ENCODE peak calls at places on chromosomes 13 and 19, in seven cellular contexts. E is right lobe of liver, Q is ascending aorta, S is cardiac muscle cell, J is brain microvascular endothelial cell, I is foreskin fibroblast, A is GM23248. M is an unnamed sample.
A peak's percentile ranks its signal among the peaks of the same experiment; 100 is the strongest.

GRCh38 chr13:113564331-113565023 is 20.1 kb upstream of the TFDP1 start:
- DNase-seq in Q (peak; percentile 45), E (no peak), S (no peak), J (no peak), I (no peak), A (no peak), M (no peak)

GRCh38 chr13:26037302-26037701 is 14.5 kb downstream of the SHISA2 start:
- DNase-seq in J (no peak), E (no peak), S (peak; percentile 43), A (no peak), I (no peak), Q (no peak), M (no peak)

GRCh38 chr19:35739275-35740107 is 2.8 kb downstream of the IGFLR1 start:
- DNase-seq in A (no peak), Q (no peak), I (peak; percentile 16), E (no peak), J (no peak), S (no peak), M (no peak)

GRCh38 chr19:49609499-49610092 is 18.6 kb downstream of the PRR12 start:
- DNase-seq in J (no peak), E (no peak), I (no peak), S (no peak), A (no peak), Q (no peak), M (no peak)

GRCh38 chr19:41876847-41877489 is at the start of gene CD79A:
- DNase-seq in J (no peak), Q (no peak), S (no peak), I (no peak), A (no peak), E (no peak), M (peak; percentile 84)

GRCh38 chr13:19927117-19927734 is 31.3 kb upstream of the ZMYM2 start:
- DNase-seq in J (no peak), I (peak; percentile 47), A (peak; percentile 34), E (no peak), S (peak; percentile 15), Q (no peak), M (no peak)

GRCh38 chr13:98405690-98406344 is 171.1 kb downstream of the STK24 start:
- DNase-seq in Q (no peak), I (no peak), E (no peak), A (no peak), J (no peak), S (no peak), M (no peak)

GRCh38 chr19:35299523-35300339 is 7.8 kb downstream of the MAG start:
- DNase-seq in A (peak; percentile 25), Q (no peak), E (no peak), S (no peak), I (no peak), J (no peak), M (no peak)

GRCh38 chr13:32660227-32660626 is 74.0 kb downstream of the PDS5B start:
- DNase-seq in S (no peak), A (no peak), Q (no peak), I (no peak), E (peak; percentile 84), J (no peak), M (no peak)

GRCh38 chr13:61415749-61416148 is at the start of gene PCDH20:
- DNase-seq in E (no peak), S (no peak), I (no peak), Q (no peak), A (no peak), J (no peak), M (no peak)

GRCh38 chr13:61413572-61413971 is 2.1 kb downstream of the PCDH20 start:
- DNase-seq in Q (no peak), E (no peak), S (no peak), A (no peak), J (no peak), I (no peak), M (no peak)

GRCh38 chr13:61417171-61417570 is 1.5 kb upstream of the PCDH20 start:
- DNase-seq in S (no peak), A (no peak), I (no peak), J (no peak), E (no peak), Q (no peak), M (no peak)

GRCh38 chr13:61414686-61415664 is 674 bp downstream of the PCDH20 start:
- DNase-seq in S (peak; percentile 17), Q (peak; percentile 76), E (peak; percentile 82), A (no peak), I (no peak), J (no peak), M (no peak)

DNA sequence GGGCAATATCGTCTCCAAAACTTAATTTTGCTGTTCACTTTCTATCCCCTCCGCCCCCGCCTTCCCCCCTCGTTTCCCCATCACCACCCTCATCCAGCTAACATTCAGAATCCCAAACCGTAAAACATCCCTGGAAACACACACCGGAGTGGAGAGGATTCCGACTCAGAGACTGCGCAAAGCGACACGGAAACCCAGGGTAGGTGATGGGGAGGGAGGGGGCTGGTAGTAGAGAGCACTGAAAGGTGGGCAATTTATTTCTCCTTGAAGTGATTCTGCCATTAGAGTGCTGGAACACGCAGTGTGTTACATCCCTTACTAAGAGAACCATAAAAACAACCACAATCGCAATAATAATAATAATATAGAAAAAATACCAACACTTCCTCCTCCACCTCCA is 1.5 kb downstream of the PCDH20 start:
- DNase-seq in J (no peak), S (no peak), I (no peak), A (no peak), Q (no peak), E (no peak), M (no peak)
- H3K4me3 ChIP-seq in J (peak overlapping the region; percentile 49), S (peak overlapping the region; percentile 52), I (no peak overlapping the region), A (no peak overlapping the region), Q (peak overlapping the region; percentile 65), E (peak overlapping the region; percentile 35), M (no peak overlapping the region)

DNA sequence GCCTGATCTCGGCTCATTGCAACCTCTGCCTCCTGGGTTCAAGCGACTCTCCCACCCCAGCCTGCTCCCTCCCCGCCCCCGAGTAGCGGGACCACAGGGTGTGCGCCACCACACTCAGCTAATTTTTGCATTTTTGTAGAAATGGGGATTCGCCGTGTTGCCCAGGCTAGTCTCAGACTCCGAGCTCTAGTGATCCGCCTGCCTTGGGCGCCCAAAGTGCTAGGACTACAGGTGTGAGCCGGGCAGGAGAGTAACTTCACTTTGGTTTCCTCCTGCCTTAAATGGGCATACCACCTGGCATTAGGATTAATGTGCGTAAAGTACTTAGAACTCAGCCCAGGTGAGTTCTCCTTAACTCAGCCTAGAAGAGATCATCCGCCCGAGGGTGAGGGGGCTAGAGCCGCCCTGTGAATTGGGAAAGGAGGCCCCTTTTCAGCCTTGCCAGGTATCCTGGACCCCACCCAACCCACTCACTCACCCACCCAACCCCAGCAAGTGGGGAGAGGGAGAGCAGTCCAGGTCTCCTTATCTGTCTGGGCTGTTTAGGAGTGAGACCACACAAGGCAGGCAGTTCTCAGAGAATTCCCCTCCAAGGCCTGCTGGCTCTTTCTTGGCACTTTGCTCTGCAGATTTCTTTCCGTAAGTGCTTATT is 1.3 kb upstream of the ZFP36 start:
- DNase-seq in S (no peak), J (no peak), I (peak; percentile 28), E (no peak), Q (no peak), A (peak; percentile 30), M (no peak)
- H3K4me3 ChIP-seq in S (no peak overlapping the region), J (no peak overlapping the region), I (no peak overlapping the region), E (peak overlapping the region; percentile 84), Q (peak overlapping the region; percentile 97), A (no peak overlapping the region), M (peak overlapping the region; percentile 98)

DNA sequence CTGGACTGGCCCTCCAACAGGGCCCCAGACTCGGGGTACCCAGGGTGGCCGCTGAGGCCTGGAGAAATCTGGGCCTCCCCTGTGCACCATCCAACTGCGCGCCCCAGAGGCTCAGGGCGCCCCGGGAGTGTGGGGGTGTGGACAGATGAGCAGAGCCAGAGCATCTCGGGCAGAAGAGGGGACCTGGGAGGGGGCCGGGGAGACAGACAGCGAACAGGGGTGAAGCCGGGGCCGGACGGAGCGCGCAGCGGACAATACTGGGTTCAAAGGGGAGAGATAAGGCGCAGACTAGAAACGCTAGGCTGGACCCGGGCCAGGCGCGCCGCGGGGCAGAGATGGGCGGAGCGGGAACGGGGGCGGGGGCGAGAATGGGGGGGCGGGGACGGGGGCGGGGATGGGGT is 460 bp upstream of the CERS4 start:
- DNase-seq in S (no peak), Q (peak; percentile 74), A (no peak), E (no peak), I (no peak), J (no peak), M (no peak)
- H3K4me3 ChIP-seq in S (peak overlapping the region; percentile 67), Q (peak overlapping the region; percentile 92), A (no peak overlapping the region), E (peak overlapping the region; percentile 18), I (peak overlapping the region; percentile 32), J (peak overlapping the region; percentile 20), M (peak overlapping the region; percentile 77)

GRCh38 chr19:3981373-3981735 is 3.9 kb downstream of the EEF2 start:
- DNase-seq in E (no peak), I (no peak), J (no peak), Q (no peak), A (peak; percentile 39), S (no peak), M (no peak)

GRCh38 chr19:3983936-3984583 is 1.2 kb downstream of the EEF2 start:
- DNase-seq in E (peak; percentile 93), S (peak; percentile 60), A (peak; percentile 88), Q (no peak), I (peak; percentile 71), J (no peak), M (no peak)

GRCh38 chr19:3981736-3982681 is 3.3 kb downstream of the EEF2 start:
- DNase-seq in I (no peak), E (peak; percentile 48), A (peak; percentile 36), S (no peak), Q (no peak), J (no peak), M (no peak)

GRCh38 chr19:3983542-3983914 is 1.7 kb downstream of the EEF2 start:
- DNase-seq in J (no peak), I (no peak), A (no peak), Q (no peak), S (no peak), E (no peak), M (no peak)

DNA sequence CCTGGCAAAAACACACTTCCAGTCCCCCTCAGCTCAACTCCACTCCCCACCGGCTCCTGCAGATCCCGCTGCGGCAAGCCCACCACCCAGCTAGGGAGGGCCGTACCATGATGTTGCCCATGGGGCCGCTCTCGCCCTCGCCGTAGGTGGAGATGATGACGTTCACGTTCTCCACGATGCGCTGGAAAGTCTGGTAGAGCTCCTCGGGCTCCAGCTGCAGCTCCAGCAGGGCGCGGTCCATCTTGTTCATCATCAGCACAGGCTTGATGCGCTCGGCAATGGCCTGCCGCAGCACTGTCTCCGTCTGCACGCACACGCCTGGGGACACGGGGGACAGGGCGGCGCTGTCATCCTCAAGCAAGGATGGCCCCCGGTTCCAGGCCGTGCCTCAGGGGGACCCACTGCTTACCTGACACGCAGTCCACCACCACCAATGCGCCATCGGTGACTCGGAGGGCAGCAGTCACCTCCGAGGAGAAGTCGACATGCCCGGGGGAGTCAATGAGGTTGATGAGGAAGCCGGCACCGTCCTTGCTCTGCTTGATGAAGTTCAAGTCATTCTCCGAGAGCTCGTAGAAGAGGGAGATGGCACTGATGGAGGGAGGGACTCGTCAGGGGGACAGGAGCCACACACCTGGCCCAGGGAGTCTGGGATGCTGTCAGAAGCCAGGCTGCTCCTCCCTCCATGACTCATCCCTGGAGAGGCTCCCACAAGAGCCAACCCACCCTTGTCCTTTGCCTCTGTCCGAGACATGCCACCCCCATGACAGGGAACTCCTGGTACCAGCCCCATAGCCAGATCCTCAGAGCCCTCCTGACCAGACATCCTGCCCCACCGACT is 2.3 kb downstream of the EEF2 start:
- DNase-seq in J (no peak), E (peak; percentile 49), I (peak; percentile 80), S (peak; percentile 47), A (peak; percentile 89), Q (no peak), M (no peak)
- H3K4me3 ChIP-seq in J (peak overlapping the region; percentile 100), E (peak overlapping the region; percentile 91), I (peak overlapping the region; percentile 81), S (no peak overlapping the region), A (peak overlapping the region; percentile 97), Q (peak overlapping the region; percentile 96), M (peak overlapping the region; percentile 98)